ENCODE peak calls at places on chromosomes 12 and 14, in seven cellular contexts. V, X, Q, L, H, D and U are unnamed samples.

GRCh38 chr12:92973614-92974013 is 44.5 kb upstream of the EEA1 start:
- DNase-seq in V (no peak), X (no peak), Q (no peak), L (peak; percentile 95), H (peak; percentile 63), D (no peak), U (peak; percentile 17)

GRCh38 chr12:93847517-93848452 is 170.6 kb downstream of the CRADD start:
- DNase-seq in V (no peak), X (peak; percentile 35), Q (no peak), L (peak; percentile 82), H (no peak), D (no peak), U (peak; percentile 23)

GRCh38 chr12:102182635-102183034 is 15.0 kb downstream of the PMCH start:
- DNase-seq in V (no peak), X (no peak), Q (no peak), L (no peak), H (no peak), D (no peak), U (no peak)

GRCh38 chr14:70350078-70350477 is 9.4 kb downstream of the COX16 start:
- DNase-seq in V (no peak), X (no peak), Q (no peak), L (no peak), H (no peak), D (no peak), U (no peak)

GRCh38 chr12:106032141-106032925 is 106.4 kb downstream of the NUAK1 start:
- DNase-seq in V (no peak), X (no peak), Q (no peak), L (no peak), H (no peak), D (no peak), U (no peak)

GRCh38 chr14:99619873-99620834 is 16.1 kb upstream of the CCDC85C start:
- DNase-seq in V (no peak), X (no peak), Q (no peak), L (no peak), H (no peak), D (no peak), U (no peak)

GRCh38 chr14:58832010-58832409 is 194.2 kb downstream of the DACT1 start:
- DNase-seq in V (peak; percentile 75), X (no peak), Q (no peak), L (no peak), H (no peak), D (no peak), U (no peak)

GRCh38 chr12:90829044-90829443 is 125.9 kb downstream of the CCER1 start:
- DNase-seq in V (no peak), X (no peak), Q (no peak), L (no peak), H (no peak), D (no peak), U (no peak)

GRCh38 chr12:89098390-89099102 is 253.8 kb downstream of the DUSP6 start:
- DNase-seq in V (peak; percentile 4), X (no peak), Q (no peak), L (no peak), H (no peak), D (peak; percentile 53), U (no peak)

GRCh38 chr14:90056821-90057220 is 5.0 kb upstream of the KCNK13 start:
- DNase-seq in V (no peak), X (no peak), Q (no peak), L (no peak), H (no peak), D (no peak), U (no peak)

GRCh38 chr12:132342828-132343227 is 13.4 kb upstream of the GALNT9 start:
- DNase-seq in V (no peak), X (no peak), Q (no peak), L (no peak), H (no peak), D (no peak), U (no peak)

GRCh38 chr12:132344601-132345000 is 15.2 kb upstream of the GALNT9 start:
- DNase-seq in V (no peak), X (no peak), Q (no peak), L (no peak), H (no peak), D (no peak), U (no peak)

GRCh38 chr12:132343294-132343972 is 14.0 kb upstream of the GALNT9 start:
- DNase-seq in V (no peak), X (no peak), Q (no peak), L (no peak), H (no peak), D (no peak), U (no peak)

GRCh38 chr12:132345126-132345525 is 15.7 kb upstream of the GALNT9 start:
- DNase-seq in V (no peak), X (no peak), Q (no peak), L (no peak), H (no peak), D (no peak), U (no peak)

DNA sequence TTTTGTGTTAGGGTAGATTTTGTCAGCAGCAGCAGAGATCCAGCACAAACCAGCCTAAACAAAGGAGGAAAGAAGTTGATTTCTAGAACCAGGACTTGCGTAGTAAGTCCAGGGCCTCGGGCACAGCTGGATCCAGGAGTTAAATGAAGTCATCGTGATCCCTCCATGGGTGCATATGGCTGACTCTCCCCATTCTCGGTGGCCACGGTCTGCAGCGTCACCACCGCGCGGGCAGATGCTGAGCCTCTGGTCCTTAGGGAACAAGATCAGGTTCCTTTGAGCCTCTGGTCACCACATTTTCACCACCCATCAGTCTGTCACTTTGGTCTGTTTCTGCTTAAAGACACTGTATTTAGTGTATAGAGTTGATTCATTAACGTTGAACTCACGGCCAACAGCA is 14.8 kb upstream of the GALNT9 start:
- DNase-seq in V (no peak), X (no peak), Q (no peak), L (no peak), H (no peak), D (no peak), U (no peak)
- TF ChIP-seq TAF1 in V (no peak), X (no peak), Q (no peak), L (no peak), H (no peak), D (no peak), U (no peak)

DNA sequence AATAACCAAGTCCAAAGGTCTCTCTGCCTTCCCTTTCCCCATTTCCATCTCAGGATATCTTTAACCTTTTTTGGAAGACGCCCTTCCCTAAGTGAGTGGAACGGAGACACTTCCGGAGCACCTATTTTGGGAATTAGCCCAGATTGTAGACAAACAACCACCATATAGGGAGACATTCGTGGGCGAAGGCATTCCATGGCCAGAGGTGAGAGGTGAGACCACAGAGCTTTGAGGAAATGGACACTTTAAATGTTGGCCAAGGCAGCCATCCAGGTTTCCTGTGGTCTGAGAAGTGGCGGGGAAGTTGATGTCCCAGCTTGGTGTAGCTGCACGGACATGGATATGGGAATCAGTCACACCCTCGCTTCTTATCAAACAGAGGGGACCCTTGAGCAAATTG is 69.4 kb upstream of the BDKRB2 start:
- DNase-seq in V (no peak), X (no peak), Q (no peak), L (no peak), H (no peak), D (no peak), U (no peak)
- TF ChIP-seq POLR2AphosphoS5 in V (no peak), X (no peak), Q (no peak), L (no peak), H (no peak), D (no peak), U (no peak)

DNA sequence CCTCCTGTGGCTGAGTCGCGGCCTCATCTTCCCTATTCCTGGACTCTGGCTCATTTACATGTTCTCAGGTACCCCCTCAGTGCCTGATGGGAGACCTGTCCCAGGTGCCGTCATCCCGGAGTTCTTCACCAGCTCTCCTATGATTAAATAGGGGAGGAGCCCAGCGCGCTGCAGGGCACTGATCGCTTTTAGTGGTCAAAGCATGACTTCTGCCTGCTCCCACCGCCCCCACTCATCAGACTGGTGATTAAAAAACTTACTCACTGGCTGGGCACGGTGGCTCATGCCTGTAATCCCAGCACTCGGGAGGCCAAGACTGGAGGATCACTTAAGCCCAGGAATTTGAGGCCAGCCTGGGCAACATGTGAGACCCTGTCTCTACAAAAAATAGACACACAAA is 85.9 kb downstream of the FOXN4 start:
- DNase-seq in V (no peak), X (no peak), Q (no peak), L (no peak), H (no peak), D (no peak), U (no peak)
- TF ChIP-seq TAF1 in V (no peak), X (no peak), Q (no peak), L (no peak), H (no peak), D (no peak), U (no peak)

DNA sequence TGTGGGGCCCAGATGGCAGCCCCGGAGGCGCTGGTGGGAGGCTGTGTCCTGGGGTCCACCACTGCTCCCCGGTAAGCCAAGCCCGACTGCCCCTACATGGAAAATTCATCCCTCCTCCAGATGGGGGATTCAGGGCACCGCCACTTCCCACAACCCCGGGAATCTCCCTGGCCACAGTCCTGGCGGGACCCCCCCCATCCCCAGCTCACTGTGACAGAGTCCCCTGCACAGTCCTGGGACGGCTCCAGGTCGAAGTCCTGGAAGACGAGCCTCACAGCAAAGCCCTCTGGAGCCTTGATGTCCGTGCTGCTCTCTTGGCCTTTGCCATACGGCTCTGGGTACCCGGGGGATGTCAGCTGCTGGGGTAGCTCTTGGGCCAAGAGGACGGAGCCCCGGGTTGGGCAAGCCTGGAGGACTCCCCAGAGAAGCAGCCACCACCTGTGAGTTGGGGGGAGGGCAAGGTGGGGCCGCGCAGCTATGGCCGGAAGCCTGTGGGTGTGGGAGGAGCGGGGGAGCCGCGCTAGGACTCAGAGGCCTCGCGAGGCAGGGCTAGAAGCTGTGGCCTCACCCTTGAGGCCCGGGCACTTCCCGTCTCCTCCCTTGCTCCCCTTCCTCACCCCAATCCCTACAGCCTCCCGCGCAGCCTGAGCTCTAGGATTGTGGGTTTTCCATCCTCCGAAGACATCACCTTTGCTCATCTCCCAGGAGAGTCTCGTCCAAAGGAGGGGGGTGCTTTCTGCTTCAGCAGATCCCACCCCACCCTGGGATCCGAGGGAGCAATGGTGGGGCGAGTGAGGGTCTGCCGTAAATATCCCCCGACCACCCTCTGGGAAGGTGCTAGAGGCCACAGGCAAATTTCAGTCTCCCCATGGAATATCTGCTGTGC is 729 bp downstream of the C1RL start:
- DNase-seq in V (peak; percentile 70), X (peak; percentile 79), Q (peak; percentile 81), L (peak; percentile 55), H (peak; percentile 69), D (no peak), U (peak; percentile 88)
- TF ChIP-seq POLR2AphosphoS5 in V (peak; percentile 25), X (peak; percentile 96), Q (peak; percentile 63), L (peak; percentile 96), H (peak; percentile 46), D (peak; percentile 55), U (peak; percentile 97)

GRCh38 chr12:12724421-12725085 is 7.4 kb downstream of the CDKN1B start:
- DNase-seq in V (peak; percentile 72), X (no peak), Q (peak; percentile 34), L (no peak), H (no peak), D (no peak), U (no peak)
- TF ChIP-seq TAF1 in V (no peak), X (no peak), Q (no peak), L (no peak), H (no peak), D (no peak), U (no peak)

DNA sequence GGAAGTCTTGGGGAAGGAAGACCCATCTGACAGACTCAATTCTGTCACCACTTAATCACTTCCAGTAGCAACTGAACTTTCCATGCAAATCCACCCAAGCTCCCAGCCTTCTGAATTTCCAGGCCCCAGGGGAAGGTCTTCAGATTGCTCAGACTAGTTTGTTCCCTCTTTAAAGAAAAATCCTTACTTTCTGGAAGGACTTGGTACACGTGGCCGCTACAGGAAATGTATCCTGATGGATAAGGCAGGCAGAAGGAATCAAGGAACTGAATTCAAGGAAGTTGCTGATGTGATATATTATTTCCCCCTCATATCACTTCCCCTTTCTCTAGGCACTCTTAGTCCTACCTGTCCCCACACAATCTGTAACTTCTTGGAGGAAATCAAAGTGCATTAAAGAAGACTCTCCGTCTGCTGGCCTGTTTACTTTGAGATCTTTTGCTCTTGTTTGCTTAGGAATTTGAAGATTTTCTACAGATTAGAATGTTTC is 6.4 kb downstream of the NFKBIA start:
- DNase-seq in V (no peak), X (no peak), Q (no peak), L (no peak), H (no peak), D (no peak), U (no peak)
- TF ChIP-seq POLR2AphosphoS5 in V (no peak), X (no peak), Q (no peak), L (no peak), H (no peak), D (no peak), U (no peak)